ENCODE peak calls at places on chromosomes 3 and 15, in four cellular contexts. W, M, E and I are unnamed samples.

GRCh38 chr3:172102123-172102882 is 62.9 kb downstream of the FNDC3B start:
- DNase-seq in W (no peak), M (peak; percentile 66), E (no peak), I (no peak)

GRCh38 chr3:113132571-113132996 is 78.8 kb upstream of the BOC start:
- DNase-seq in W (no peak), M (no peak), E (no peak), I (no peak)

GRCh38 chr15:89363770-89364169 is 29.1 kb upstream of the POLG start:
- DNase-seq in W (no peak), M (no peak), E (no peak), I (no peak)

GRCh38 chr3:108031893-108032292 is 58.9 kb downstream of the CD47 start:
- DNase-seq in W (no peak), M (no peak), E (no peak), I (no peak)

GRCh38 chr15:34514251-34514760 is 69.1 kb downstream of the GOLGA8B start:
- DNase-seq in W (no peak), M (peak; percentile 5), E (peak; percentile 49), I (peak; percentile 47)

GRCh38 chr3:111998661-111999641 is at the start of gene TAGLN3:
- DNase-seq in W (no peak), M (no peak), E (no peak), I (no peak)

GRCh38 chr3:149736180-149737100 is 15.8 kb downstream of the COMMD2 start:
- DNase-seq in W (no peak), M (no peak), E (no peak), I (no peak)

GRCh38 chr15:61621146-61621545 is 392.0 kb upstream of the RORA start:
- DNase-seq in W (no peak), M (no peak), E (peak; percentile 82), I (no peak)

GRCh38 chr3:20064387-20064786 is 24.1 kb downstream of the KAT2B start:
- DNase-seq in W (no peak), M (no peak), E (no peak), I (no peak)

GRCh38 chr15:39585394-39585841 is 4.5 kb downstream of the THBS1 start:
- DNase-seq in W (no peak), M (no peak), E (no peak), I (no peak)
- TF ChIP-seq POLR2AphosphoS5 in W (no peak), M (no peak), E (no peak), I (no peak)

DNA sequence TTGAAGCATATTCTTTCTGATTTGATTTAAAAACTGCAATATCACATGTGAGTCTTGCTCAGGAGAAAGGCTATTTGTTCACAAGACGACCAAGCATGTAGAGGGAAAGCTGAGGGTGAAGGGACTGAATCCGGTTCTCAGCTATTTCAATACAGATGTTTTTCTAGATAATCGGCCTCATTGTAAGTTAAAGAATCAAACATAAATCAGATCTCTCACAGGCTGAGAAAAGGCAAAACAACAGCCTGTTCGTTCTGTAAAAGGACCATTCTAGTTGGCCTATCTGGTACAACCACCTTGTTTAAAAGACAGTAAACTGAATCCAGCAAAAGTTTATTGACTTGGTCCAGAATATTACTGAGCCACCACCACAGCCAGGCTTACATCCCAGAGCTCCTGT is 1045.7 kb upstream of the CFAP20DC start:
- DNase-seq in W (no peak), M (no peak), E (peak; percentile 20), I (no peak)
- TF ChIP-seq SPI1 in W (no peak), M (no peak), E (no peak), I (no peak)

GRCh38 chr15:69979783-69980182 is 117.9 kb downstream of the TLE3 start:
- DNase-seq in W (peak; percentile 79), M (no peak), E (no peak), I (peak; percentile 60)
- TF ChIP-seq POLR2AphosphoS5 in W (no peak), M (no peak), E (no peak), I (no peak)

DNA sequence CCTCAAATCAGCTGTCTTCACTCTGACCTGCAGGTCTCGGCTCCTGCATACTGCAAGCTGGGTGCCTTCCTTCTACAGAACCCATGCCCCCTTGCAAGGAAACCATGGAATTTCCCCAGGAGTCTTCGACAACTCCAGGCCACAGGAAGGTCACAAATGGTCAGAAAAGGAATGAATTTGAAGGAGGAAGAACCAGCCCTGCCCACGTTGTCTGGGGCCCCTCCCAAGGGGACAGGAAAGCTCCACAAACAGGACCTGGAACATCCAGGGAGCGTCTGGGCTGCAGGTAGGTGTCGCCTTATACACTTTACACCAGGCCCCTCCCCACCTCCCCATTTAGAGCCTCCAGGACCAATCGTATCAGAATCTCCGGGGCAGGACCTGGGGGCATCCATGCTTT is 70.2 kb upstream of the GATM start:
- DNase-seq in W (no peak), M (no peak), E (no peak), I (no peak)
- TF ChIP-seq SPI1 in W (no peak), M (no peak), E (no peak), I (no peak)

DNA sequence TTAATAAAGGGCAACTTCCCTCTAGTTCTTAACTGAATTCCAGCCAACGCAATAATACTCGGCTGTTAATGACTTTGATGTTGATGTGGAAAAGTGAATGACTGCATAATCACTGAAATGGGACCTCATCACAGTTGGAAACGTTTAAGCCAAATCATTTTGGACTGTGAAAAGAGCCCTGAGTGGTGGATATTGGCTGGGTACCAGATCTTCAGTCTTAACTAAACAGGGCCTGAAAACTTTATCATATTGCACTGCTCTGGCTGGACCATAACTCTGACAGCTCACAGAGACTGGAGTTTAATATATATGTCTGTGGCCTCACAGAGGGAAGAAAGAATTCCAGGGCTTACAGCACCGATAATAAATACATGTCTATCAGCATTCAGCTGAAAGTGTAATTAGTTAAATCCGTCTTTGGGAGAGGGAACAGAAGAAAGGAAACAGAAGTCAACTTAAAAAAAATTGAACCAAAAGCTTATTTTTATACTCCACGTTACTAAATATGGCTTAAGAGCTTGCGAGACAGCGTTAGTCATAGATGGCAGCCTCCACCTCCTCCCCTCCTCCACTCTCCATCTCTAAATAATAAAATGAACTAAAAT is 222.3 kb upstream of the CDIN1 start:
- DNase-seq in W (no peak), M (no peak), E (no peak), I (no peak)
- TF ChIP-seq POLR2AphosphoS5 in W (no peak), M (no peak), E (no peak), I (no peak)

GRCh38 chr3:59064276-59064675 is 14.5 kb upstream of the CFAP20DC start:
- DNase-seq in W (no peak), M (no peak), E (peak; percentile 6), I (no peak)
- TF ChIP-seq SPI1 in W (no peak), M (no peak), E (no peak), I (no peak)

DNA sequence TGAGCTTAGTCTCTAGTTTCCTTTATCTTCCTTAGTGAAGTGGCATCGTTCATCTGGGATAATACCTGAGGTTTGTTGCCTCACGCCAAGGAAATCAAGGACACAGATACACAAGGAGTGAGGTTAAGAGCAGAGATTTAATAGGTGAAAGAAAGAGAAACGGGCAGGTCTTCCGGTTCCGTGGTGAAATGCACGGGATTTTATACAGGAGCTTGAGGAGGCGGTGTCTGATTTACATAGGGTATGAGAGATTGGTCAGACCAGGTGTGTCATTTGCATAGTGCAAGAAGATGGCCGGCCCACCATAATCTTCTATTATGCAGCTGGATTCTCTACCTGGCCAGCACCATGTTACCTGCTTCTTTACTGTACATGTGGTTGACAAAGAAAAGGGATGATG is 17.2 kb downstream of the ARRDC4 start:
- DNase-seq in W (no peak), M (no peak), E (peak; percentile 50), I (no peak)
- TF ChIP-seq POLR2AphosphoS5 in W (no peak), M (no peak), E (no peak), I (no peak)